ENCODE peak calls at places on chromosomes 16 and 17, in six cellular contexts. One of them, this sample, is unnamed.

GRCh38 chr17:73492802-73493139 is 151.5 kb downstream of the SDK2 start:
- DNase-seq in A549: no peak
- DNase-seq in K562: no peak
- DNase-seq in GM12878: no peak
- DNase-seq in endothelial cell of umbilical vein: no peak
- DNase-seq in HepG2: no peak
- DNase-seq in this sample: no peak

GRCh38 chr17:42422412-42422957 is 571 bp downstream of the CAVIN1 start:
- DNase-seq in A549: no peak
- DNase-seq in K562: peak; percentile 66
- DNase-seq in GM12878: no peak
- DNase-seq in endothelial cell of umbilical vein: no peak
- DNase-seq in HepG2: no peak
- DNase-seq in this sample: peak; percentile 21

GRCh38 chr16:54165174-54165911 is 121.2 kb downstream of the IRX3 start:
- DNase-seq in A549: no peak
- DNase-seq in K562: no peak
- DNase-seq in GM12878: no peak
- DNase-seq in endothelial cell of umbilical vein: no peak
- DNase-seq in HepG2: peak; percentile 99
- DNase-seq in this sample: peak; percentile 34

GRCh38 chr16:29806641-29807425 is 504 bp downstream of the MAZ start:
- DNase-seq in A549: no peak
- DNase-seq in K562: peak; percentile 90
- DNase-seq in GM12878: no peak
- DNase-seq in endothelial cell of umbilical vein: peak; percentile 23
- DNase-seq in HepG2: peak; percentile 76
- DNase-seq in this sample: peak; percentile 90

GRCh38 chr16:49497466-49497865 is 123.9 kb downstream of the C16orf78 start:
- DNase-seq in A549: no peak
- DNase-seq in K562: no peak
- DNase-seq in GM12878: no peak
- DNase-seq in endothelial cell of umbilical vein: no peak
- DNase-seq in HepG2: no peak
- DNase-seq in this sample: no peak

GRCh38 chr16:67000384-67001158 is 12.2 kb downstream of the CES4A start:
- DNase-seq in A549: peak; percentile 58
- DNase-seq in K562: peak; percentile 46
- DNase-seq in GM12878: no peak
- DNase-seq in endothelial cell of umbilical vein: peak; percentile 31
- DNase-seq in HepG2: no peak
- DNase-seq in this sample: peak; percentile 28

GRCh38 chr16:3959148-3959547 is 78.6 kb upstream of the CREBBP start:
- DNase-seq in A549: no peak
- DNase-seq in K562: no peak
- DNase-seq in GM12878: no peak
- DNase-seq in endothelial cell of umbilical vein: no peak
- DNase-seq in HepG2: no peak
- DNase-seq in this sample: no peak

GRCh38 chr17:45073414-45074070 is 12.4 kb downstream of the NMT1 start:
- DNase-seq in A549: no peak
- DNase-seq in K562: no peak
- DNase-seq in GM12878: no peak
- DNase-seq in endothelial cell of umbilical vein: no peak
- DNase-seq in HepG2: no peak
- DNase-seq in this sample: peak; percentile 79

GRCh38 chr16:81601008-81601428 is 156.4 kb downstream of the CMIP start:
- DNase-seq in A549: peak; percentile 62
- DNase-seq in K562: no peak
- DNase-seq in GM12878: no peak
- DNase-seq in endothelial cell of umbilical vein: no peak
- DNase-seq in HepG2: no peak
- DNase-seq in this sample: no peak

GRCh38 chr17:47850692-47851573 is at the start of gene SP6:
- DNase-seq in A549: peak; percentile 91
- DNase-seq in K562: peak; percentile 93
- DNase-seq in GM12878: no peak
- DNase-seq in endothelial cell of umbilical vein: peak; percentile 58
- DNase-seq in HepG2: peak; percentile 77
- DNase-seq in this sample: peak; percentile 34

GRCh38 chr17:45719335-45720071 is 64.6 kb upstream of the CRHR1 start:
- DNase-seq in A549: peak; percentile 82
- DNase-seq in K562: peak; percentile 39
- DNase-seq in GM12878: no peak
- DNase-seq in endothelial cell of umbilical vein: no peak
- DNase-seq in HepG2: peak; percentile 41
- DNase-seq in this sample: peak; percentile 64

GRCh38 chr17:66799839-66800537 is 34.9 kb upstream of the CACNG5 start:
- DNase-seq in A549: no peak
- DNase-seq in K562: no peak
- DNase-seq in GM12878: no peak
- DNase-seq in endothelial cell of umbilical vein: peak; percentile 3
- DNase-seq in HepG2: no peak
- DNase-seq in this sample: peak; percentile 27

GRCh38 chr17:42260318-42260717 is 15.9 kb downstream of the STAT5B start:
- DNase-seq in A549: no peak
- DNase-seq in K562: no peak
- DNase-seq in GM12878: no peak
- DNase-seq in endothelial cell of umbilical vein: no peak
- DNase-seq in HepG2: no peak
- DNase-seq in this sample: no peak

GRCh38 chr16:48047755-48048154 is 108.0 kb downstream of the ABCC12 start:
- DNase-seq in A549: no peak
- DNase-seq in K562: no peak
- DNase-seq in GM12878: no peak
- DNase-seq in endothelial cell of umbilical vein: peak; percentile 2
- DNase-seq in HepG2: no peak
- DNase-seq in this sample: no peak

GRCh38 chr16:86557587-86557986 is 2.6 kb upstream of the MTHFSD start:
- DNase-seq in A549: no peak
- DNase-seq in K562: no peak
- DNase-seq in GM12878: no peak
- DNase-seq in endothelial cell of umbilical vein: no peak
- DNase-seq in HepG2: no peak
- DNase-seq in this sample: no peak
- TF ChIP-seq MYC in A549: no peak
- TF ChIP-seq MYC in K562: no peak
- TF ChIP-seq MYC in GM12878: no peak
- TF ChIP-seq MYC in endothelial cell of umbilical vein: no peak
- TF ChIP-seq MYC in HepG2: no peak
- TF ChIP-seq MYC in this sample: no peak

GRCh38 chr17:81164464-81165245 is 652 bp upstream of the PVALEF start:
- DNase-seq in A549: no peak
- DNase-seq in K562: no peak
- DNase-seq in GM12878: no peak
- DNase-seq in endothelial cell of umbilical vein: no peak
- DNase-seq in HepG2: peak; percentile 49
- DNase-seq in this sample: no peak

GRCh38 chr17:81163703-81164413 is 1.4 kb upstream of the PVALEF start:
- DNase-seq in A549: no peak
- DNase-seq in K562: no peak
- DNase-seq in GM12878: no peak
- DNase-seq in endothelial cell of umbilical vein: no peak
- DNase-seq in HepG2: no peak
- DNase-seq in this sample: no peak

GRCh38 chr17:81166033-81166472 is at the start of gene AATK:
- DNase-seq in A549: no peak
- DNase-seq in K562: no peak
- DNase-seq in GM12878: no peak
- DNase-seq in endothelial cell of umbilical vein: no peak
- DNase-seq in HepG2: no peak
- DNase-seq in this sample: no peak

GRCh38 chr17:81167194-81167524 is 1.1 kb upstream of the AATK start:
- DNase-seq in A549: no peak
- DNase-seq in K562: no peak
- DNase-seq in GM12878: no peak
- DNase-seq in endothelial cell of umbilical vein: no peak
- DNase-seq in HepG2: no peak
- DNase-seq in this sample: no peak

DNA sequence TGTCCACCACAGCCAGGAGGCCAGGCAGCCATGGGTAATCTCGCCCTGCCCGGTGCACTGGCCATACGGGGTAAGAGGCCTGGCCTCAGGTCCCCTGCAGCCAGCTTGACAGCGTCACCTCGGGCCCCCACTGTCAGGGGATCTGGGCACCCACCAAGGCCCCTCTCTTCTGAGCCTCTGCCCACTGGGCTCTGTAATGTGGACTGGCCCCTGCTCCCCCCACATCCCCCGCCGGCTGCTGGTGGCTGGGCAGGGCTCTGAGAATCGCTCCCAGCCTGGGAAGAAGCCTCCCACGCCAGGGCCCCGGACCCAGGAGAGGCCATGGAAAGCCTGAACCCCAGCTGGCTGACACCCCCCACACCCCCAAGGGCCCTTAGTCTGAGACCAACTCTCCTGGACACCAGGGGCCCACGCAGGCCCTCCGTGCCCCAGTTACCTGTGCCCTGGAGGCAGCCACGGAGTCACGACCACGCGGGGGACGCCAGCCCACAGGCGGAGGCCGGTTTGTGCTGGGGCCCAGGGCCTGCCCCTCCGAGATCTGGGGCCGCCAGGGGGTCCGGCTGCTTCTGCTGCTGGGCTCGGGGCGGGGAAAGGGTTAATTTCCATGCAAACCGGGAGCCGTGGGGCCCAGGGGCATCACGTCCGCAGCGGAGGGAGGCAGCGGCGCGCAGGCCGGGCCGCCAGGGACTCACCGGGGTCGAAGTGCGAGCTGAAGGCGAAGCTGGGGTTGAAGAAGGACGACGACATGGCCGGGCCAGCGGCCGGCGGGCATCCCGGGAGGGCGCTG is at the start of gene PVALEF:
- DNase-seq in A549: peak; percentile 70
- DNase-seq in K562: no peak
- DNase-seq in GM12878: no peak
- DNase-seq in endothelial cell of umbilical vein: no peak
- DNase-seq in HepG2: peak; percentile 48
- DNase-seq in this sample: no peak
- H3K4me3 ChIP-seq in A549: peak within 1 kb of the TSS; percentile 50
- H3K4me3 ChIP-seq in K562: no peak within 1 kb of the TSS
- H3K4me3 ChIP-seq in GM12878: no peak within 1 kb of the TSS
- H3K4me3 ChIP-seq in endothelial cell of umbilical vein: no peak within 1 kb of the TSS
- H3K4me3 ChIP-seq in HepG2: peak within 1 kb of the TSS; percentile 95
- H3K4me3 ChIP-seq in this sample: no peak within 1 kb of the TSS

GRCh38 chr17:15334266-15334665 is 7.1 kb downstream of the TEKT3 start:
- DNase-seq in A549: peak; percentile 30
- DNase-seq in K562: no peak
- DNase-seq in GM12878: no peak
- DNase-seq in endothelial cell of umbilical vein: no peak
- DNase-seq in HepG2: no peak
- DNase-seq in this sample: no peak
- TF ChIP-seq MAX in A549: peak; percentile 62
- TF ChIP-seq MAX in K562: no peak
- TF ChIP-seq MAX in GM12878: no peak
- TF ChIP-seq MAX in endothelial cell of umbilical vein: no peak
- TF ChIP-seq MAX in HepG2: no peak
- TF ChIP-seq MAX in this sample: no peak

DNA sequence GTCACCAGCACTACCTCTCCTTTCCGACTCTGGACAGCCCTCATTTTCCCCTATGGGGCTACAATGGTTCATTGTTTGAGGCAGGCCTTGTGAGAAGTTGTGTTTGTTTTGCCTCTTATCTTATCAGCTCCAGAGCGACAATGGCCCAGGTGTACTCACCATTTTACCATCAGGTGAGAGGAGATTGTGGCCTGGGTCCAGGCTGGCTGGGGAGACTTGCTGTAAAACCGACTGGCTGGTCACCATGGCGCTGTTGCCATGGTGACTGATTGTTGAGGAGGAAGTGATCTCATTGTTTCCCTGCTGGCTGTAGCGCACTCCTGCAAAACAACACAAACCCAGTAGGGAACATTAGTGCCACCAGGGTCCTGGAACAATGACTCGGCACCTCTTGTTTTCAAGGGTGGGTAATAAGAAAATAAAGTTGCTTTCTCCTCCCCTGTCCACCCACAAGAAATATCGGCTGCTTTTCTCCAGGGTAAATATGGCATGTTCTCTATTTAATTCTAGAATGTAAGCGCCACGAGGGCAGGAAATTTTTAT is 34.4 kb downstream of the HNF1B start:
- DNase-seq in A549: peak; percentile 72
- DNase-seq in K562: peak; percentile 44
- DNase-seq in GM12878: no peak
- DNase-seq in endothelial cell of umbilical vein: peak; percentile 86
- DNase-seq in HepG2: peak; percentile 99
- DNase-seq in this sample: peak; percentile 51
- TF ChIP-seq MYC in A549: no peak
- TF ChIP-seq MYC in K562: no peak
- TF ChIP-seq MYC in GM12878: no peak
- TF ChIP-seq MYC in endothelial cell of umbilical vein: no peak
- TF ChIP-seq MYC in HepG2: no peak
- TF ChIP-seq MYC in this sample: no peak

GRCh38 chr17:78494961-78495330 is 82.2 kb downstream of the DNAH17 start:
- DNase-seq in A549: no peak
- DNase-seq in K562: no peak
- DNase-seq in GM12878: no peak
- DNase-seq in endothelial cell of umbilical vein: no peak
- DNase-seq in HepG2: no peak
- DNase-seq in this sample: no peak
- H3K4me3 ChIP-seq in A549: no peak overlapping the region
- H3K4me3 ChIP-seq in K562: no peak overlapping the region
- H3K4me3 ChIP-seq in GM12878: no peak overlapping the region
- H3K4me3 ChIP-seq in endothelial cell of umbilical vein: no peak overlapping the region
- H3K4me3 ChIP-seq in HepG2: no peak overlapping the region
- H3K4me3 ChIP-seq in this sample: no peak overlapping the region

DNA sequence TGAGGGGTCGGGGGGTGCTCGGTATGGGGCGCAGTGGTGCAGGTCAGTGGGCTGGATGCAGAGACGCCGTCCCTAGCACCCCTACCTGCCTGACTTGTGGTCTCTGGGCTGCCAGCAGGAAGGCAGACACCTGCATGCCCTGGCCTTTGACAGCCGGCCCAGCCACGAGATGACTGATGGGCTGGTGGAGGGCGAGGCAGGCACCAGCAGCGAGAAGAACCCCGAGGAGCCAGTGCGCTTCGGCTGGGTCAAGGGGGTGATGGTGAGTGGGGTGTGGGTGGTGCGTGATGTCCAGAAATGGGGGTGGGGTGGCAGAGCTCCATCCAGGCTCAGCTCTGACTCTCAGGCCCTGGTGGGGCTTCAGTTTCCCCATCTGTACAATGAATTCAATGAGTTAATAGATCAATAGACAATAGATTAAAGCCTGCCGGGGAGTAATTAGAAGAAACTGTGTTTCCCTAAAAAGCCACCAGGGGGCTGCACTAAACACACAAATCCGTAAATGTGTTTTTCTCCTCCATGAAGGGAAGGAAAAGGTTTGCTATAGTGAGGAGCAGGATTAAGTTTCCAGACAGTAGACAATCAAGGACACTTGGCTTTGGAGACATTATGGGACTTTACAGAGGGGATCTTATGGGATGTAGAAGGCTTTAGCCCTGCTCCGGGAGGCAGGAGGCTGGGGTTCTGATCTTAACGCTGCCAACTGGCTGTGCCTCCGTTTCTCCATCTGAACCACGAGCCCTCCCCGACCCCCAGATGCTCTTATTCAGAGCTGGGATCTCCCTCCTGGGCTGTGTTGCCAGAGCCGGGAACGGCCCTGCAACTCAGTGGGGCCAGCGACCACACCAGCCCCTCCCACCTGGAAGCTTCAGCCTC is 2.2 kb downstream of the SLC12A3 start:
- DNase-seq in A549: peak; percentile 66
- DNase-seq in K562: peak; percentile 65
- DNase-seq in GM12878: no peak
- DNase-seq in endothelial cell of umbilical vein: peak; percentile 57
- DNase-seq in HepG2: peak; percentile 70
- DNase-seq in this sample: peak; percentile 74
- TF ChIP-seq MAX in A549: no peak
- TF ChIP-seq MAX in K562: no peak
- TF ChIP-seq MAX in GM12878: no peak
- TF ChIP-seq MAX in endothelial cell of umbilical vein: no peak
- TF ChIP-seq MAX in HepG2: no peak
- TF ChIP-seq MAX in this sample: no peak

GRCh38 chr16:21611546-21612384 is 12.4 kb downstream of the METTL9 start:
- DNase-seq in A549: no peak
- DNase-seq in K562: peak; percentile 75
- DNase-seq in GM12878: no peak
- DNase-seq in endothelial cell of umbilical vein: no peak
- DNase-seq in HepG2: no peak
- DNase-seq in this sample: no peak
- TF ChIP-seq MYC in A549: no peak
- TF ChIP-seq MYC in K562: peak; percentile 89
- TF ChIP-seq MYC in GM12878: no peak
- TF ChIP-seq MYC in endothelial cell of umbilical vein: no peak
- TF ChIP-seq MYC in HepG2: no peak
- TF ChIP-seq MYC in this sample: no peak

This sample was measured in NB4.